ENCODE peak calls at places on chromosomes 3 and 15, in six cellular contexts. Z, E, Q, K, G and B are unnamed samples.

GRCh38 chr3:119700269-119700919 is 2.4 kb upstream of the CFAP91 start:
- DNase-seq in G (peak; percentile 47), Z (no peak), Q (no peak), E (peak; percentile 46), K (peak; percentile 57), B (no peak)

GRCh38 chr15:89322822-89323221 is 11.8 kb downstream of the POLG start:
- DNase-seq in Z (no peak), Q (no peak), E (no peak), G (no peak), K (no peak), B (peak; percentile 71)

GRCh38 chr3:50297896-50298725 is 1.1 kb downstream of the HYAL3 start:
- DNase-seq in Z (no peak), K (no peak), Q (peak; percentile 32), E (no peak), G (peak; percentile 71), B (no peak)

GRCh38 chr15:59609730-59610712 is 1.6 kb upstream of the GCNT3 start:
- DNase-seq in Q (no peak), G (peak; percentile 24), Z (no peak), K (no peak), E (no peak), B (no peak)

GRCh38 chr3:69236808-69237707 is 114.7 kb upstream of the LMOD3 start:
- DNase-seq in G (no peak), Z (no peak), E (peak; percentile 47), Q (no peak), K (no peak), B (no peak)

GRCh38 chr3:49453621-49454315 is 16.3 kb upstream of the DAG1 start:
- DNase-seq in K (no peak), Q (no peak), Z (no peak), G (no peak), E (no peak), B (no peak)

GRCh38 chr3:16112910-16113504 is 61.5 kb upstream of the GALNT15 start:
- DNase-seq in Z (no peak), G (no peak), Q (no peak), E (no peak), K (peak; percentile 90), B (no peak)

GRCh38 chr3:53162672-53163458 is 1.9 kb downstream of the PRKCD start:
- DNase-seq in G (peak; percentile 30), Z (no peak), Q (no peak), K (no peak), E (no peak), B (no peak)

GRCh38 chr15:66042624-66043023 is 173.3 kb downstream of the RAB11A start:
- DNase-seq in E (no peak), K (no peak), Q (no peak), G (no peak), Z (no peak), B (no peak)

GRCh38 chr15:66038387-66039116 is 169.3 kb downstream of the RAB11A start:
- DNase-seq in E (no peak), G (no peak), Q (no peak), K (no peak), Z (no peak), B (no peak)

GRCh38 chr15:66041276-66041675 is 172.0 kb downstream of the RAB11A start:
- DNase-seq in Z (no peak), G (no peak), Q (no peak), E (no peak), K (no peak), B (no peak)

GRCh38 chr15:66039117-66039860 is 170.0 kb downstream of the RAB11A start:
- DNase-seq in Z (no peak), K (no peak), Q (no peak), G (no peak), E (no peak), B (no peak)

GRCh38 chr15:66040211-66040892 is 171.1 kb downstream of the RAB11A start:
- DNase-seq in Z (no peak), Q (no peak), K (no peak), G (no peak), E (no peak), B (no peak)
- TF ChIP-seq POLR2A in Z (no peak), Q (no peak), K (no peak), G (no peak), E (no peak), B (no peak)

DNA sequence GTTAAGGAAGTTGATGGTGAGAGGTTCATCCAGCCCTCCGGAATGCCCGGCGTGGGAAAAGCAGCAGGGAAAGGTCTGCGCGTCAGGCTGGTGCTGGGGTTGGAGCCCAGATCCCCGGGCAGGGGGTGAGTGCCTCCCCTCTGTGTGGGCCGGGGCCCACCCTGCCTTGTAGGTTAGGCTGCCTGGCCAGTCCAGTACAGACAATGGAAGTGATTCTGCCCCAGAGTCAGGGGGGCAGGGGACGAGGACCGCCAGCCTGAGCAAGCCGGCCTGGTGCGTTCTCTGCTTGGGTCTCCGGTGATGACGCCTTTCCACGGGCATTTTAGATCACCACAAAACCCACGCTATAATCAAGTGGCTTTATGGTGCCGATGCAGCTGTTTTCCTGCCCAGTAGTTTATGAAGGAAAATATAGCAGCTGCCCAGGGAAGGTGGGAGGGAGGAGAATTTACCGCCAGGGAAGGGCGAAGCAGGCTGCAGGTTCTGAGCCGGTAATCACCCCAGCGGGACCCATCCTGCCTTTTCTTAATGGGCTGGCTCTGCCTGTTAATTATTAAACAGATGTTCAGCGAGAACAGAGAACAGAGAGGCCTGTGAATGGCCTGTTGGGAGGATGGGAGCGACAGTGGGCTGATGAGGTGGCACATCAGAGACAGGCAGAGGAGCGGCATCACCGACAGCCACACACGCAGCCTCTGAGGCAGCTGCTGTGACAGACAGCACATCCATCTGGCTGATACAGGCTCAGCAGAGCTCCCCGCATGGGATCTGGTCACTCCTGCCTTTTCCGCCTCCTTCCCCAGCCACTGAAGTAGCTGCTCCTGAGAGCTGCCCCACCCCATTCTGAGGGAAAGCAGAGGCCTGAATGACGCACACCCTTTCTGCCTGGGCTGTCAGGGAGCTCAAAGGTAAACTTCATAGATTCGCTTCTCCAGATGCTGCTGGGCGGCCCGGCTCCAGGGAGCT is 35.2 kb downstream of the BDH1 start:
- DNase-seq in E (no peak), Z (no peak), Q (peak; percentile 94), G (no peak), K (peak; percentile 80), B (peak; percentile 77)
- TF ChIP-seq POLR2A in E (no peak), Z (no peak), Q (peak; percentile 78), G (no peak), K (no peak), B (no peak)

DNA sequence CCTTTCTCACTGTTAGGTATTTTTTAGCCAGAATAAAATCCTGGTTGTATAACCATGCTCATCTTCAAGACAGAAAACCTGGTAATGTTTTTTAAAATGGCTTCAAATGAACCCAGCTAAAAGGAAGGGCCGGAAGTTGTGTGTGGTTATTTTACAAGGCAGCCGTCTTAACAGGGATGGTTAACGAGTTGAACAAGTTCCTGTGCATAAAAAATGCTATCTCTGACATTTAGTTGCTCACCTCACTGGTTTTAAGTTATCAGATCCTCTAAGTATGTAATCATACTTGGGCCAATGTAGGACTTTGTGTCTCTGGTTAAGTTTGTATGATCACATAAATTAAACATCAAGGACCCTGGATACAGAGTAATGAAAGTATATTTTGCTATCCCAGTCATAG is 2.1 kb downstream of the ATP11B start:
- DNase-seq in K (no peak), Z (no peak), Q (no peak), G (peak; percentile 80), E (no peak), B (no peak)
- TF ChIP-seq POLR2A in K (no peak), Z (no peak), Q (no peak), G (no peak), E (no peak), B (no peak)

DNA sequence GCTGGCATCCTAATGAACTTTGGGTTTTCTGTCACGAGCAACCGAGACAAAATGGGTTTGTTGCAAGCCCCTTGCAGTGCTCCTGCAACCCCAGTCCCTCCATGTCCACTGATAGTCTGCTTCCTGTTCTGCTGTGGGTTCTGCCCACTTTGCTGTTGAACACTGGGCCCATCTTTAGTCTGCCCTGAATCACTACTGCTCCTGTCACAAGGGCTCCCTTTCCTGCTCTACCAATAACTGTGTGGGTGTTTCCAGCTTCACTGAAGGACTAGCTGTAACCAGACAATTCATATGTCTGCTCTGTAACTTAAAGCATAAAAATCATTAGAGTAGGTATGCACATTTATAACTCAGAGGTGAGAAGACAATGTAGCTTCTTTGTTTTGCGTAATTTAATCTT is 12.7 kb upstream of the OXSR1 start:
- DNase-seq in K (no peak), G (no peak), Z (no peak), Q (no peak), E (no peak), B (no peak)
- TF ChIP-seq POLR2A in K (no peak), G (no peak), Z (no peak), Q (no peak), E (no peak), B (no peak)

GRCh38 chr3:108150200-108150599 is 59.4 kb upstream of the CD47 start:
- DNase-seq in Z (no peak), K (no peak), G (no peak), E (no peak), Q (no peak), B (no peak)
- TF ChIP-seq POLR2A in Z (no peak), K (no peak), G (no peak), E (no peak), Q (no peak), B (no peak)

DNA sequence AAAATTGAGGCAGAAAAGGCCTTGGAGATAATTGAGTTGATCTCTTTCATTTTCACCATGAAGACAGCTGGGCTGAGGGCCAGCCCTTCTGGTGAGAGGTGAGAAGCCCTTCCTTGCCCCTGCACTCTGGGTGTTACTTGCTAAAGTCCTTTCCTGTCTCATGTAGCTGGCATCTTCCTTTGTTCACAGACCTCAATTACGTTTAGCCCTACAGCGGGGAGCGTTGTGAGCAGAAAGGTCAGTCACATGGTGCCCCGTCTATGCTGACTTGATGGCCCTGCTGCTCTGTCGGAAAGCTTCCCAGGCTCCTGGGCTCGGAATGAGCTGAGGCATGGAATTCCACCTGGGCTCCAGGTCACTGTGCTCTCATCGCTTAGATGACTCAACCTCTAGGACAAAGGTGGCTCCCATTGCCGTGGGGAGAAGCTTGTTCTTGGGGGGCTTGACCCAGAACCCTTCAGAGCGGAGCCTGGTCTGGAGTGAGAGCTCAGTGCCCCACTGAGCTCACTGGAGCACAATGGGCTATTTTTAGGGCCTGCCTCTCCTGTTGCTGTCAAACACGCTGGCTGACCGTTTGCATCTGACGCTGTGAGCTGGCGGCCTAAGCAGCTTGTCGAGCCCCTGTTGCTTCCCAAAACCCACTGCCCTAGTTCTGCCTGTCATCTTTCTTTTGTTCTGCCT is 47.0 kb downstream of the RPLP1 start:
- DNase-seq in Z (peak; percentile 49), K (no peak), E (no peak), Q (no peak), G (no peak), B (no peak)
- TF ChIP-seq POLR2A in Z (no peak), K (no peak), E (no peak), Q (no peak), G (no peak), B (no peak)